ENCODE peak calls at places on chromosomes 12 and 14, in four cellular contexts. Q is fibroblast of lung, S is endothelial cell of umbilical vein, M is GM12878. X is an unnamed sample.

GRCh38 chr14:93716410-93717221 is 71.7 kb downstream of the PRIMA1 start:
- DNase-seq in Q (no peak), S (no peak), M (no peak), X (no peak)

GRCh38 chr12:4252595-4252994 is 21.0 kb upstream of the CCND2 start:
- DNase-seq in Q (no peak), S (no peak), M (no peak), X (no peak)

GRCh38 chr12:6938353-6939186 is 5.0 kb upstream of the RNU7-1 start:
- DNase-seq in Q (no peak), S (no peak), M (no peak), X (no peak)

GRCh38 chr12:55019784-55020183 is at the start of gene NEUROD4:
- DNase-seq in Q (peak), S (peak), M (no peak), X (no peak)

GRCh38 chr14:31763041-31763440 is 201.8 kb downstream of the NUBPL start:
- DNase-seq in Q (no peak), S (no peak), M (no peak), X (no peak)

GRCh38 chr12:51071663-51072062 is 11.7 kb downstream of the CSRNP2 start:
- DNase-seq in Q (no peak), S (peak), M (no peak), X (no peak)

GRCh38 chr14:61098711-61099110 is 117.7 kb downstream of the SLC38A6 start:
- DNase-seq in Q (no peak), S (peak), M (no peak), X (no peak)

GRCh38 chr14:33493329-33493728 is 457.5 kb downstream of the EGLN3 start:
- DNase-seq in Q (no peak), S (no peak), M (no peak), X (no peak)

GRCh38 chr12:123942911-123943648 is 29.6 kb downstream of the CCDC92 start:
- DNase-seq in Q (peak), S (no peak), M (no peak), X (no peak)

GRCh38 chr12:2562400-2562799 is 232.4 kb upstream of the FKBP4 start:
- DNase-seq in Q (no peak), S (no peak), M (no peak), X (no peak)

GRCh38 chr12:89949457-89950195 is 241.0 kb upstream of the ATP2B1 start:
- DNase-seq in Q (peak), S (peak), M (peak), X (peak)

GRCh38 chr12:13817131-13817530 is 164.3 kb downstream of the GRIN2B start:
- DNase-seq in Q (no peak), S (no peak), M (no peak), X (no peak)

GRCh38 chr12:2008677-2009076 is 4.4 kb upstream of the DCP1B start:
- DNase-seq in Q (peak), S (no peak), M (no peak), X (no peak)

GRCh38 chr12:13204428-13204827 is 7.9 kb downstream of the EMP1 start:
- DNase-seq in Q (peak), S (peak), M (no peak), X (no peak)

GRCh38 chr14:99574099-99574880 is 29.7 kb downstream of the CCDC85C start:
- DNase-seq in Q (peak), S (no peak), M (no peak), X (no peak)

DNA sequence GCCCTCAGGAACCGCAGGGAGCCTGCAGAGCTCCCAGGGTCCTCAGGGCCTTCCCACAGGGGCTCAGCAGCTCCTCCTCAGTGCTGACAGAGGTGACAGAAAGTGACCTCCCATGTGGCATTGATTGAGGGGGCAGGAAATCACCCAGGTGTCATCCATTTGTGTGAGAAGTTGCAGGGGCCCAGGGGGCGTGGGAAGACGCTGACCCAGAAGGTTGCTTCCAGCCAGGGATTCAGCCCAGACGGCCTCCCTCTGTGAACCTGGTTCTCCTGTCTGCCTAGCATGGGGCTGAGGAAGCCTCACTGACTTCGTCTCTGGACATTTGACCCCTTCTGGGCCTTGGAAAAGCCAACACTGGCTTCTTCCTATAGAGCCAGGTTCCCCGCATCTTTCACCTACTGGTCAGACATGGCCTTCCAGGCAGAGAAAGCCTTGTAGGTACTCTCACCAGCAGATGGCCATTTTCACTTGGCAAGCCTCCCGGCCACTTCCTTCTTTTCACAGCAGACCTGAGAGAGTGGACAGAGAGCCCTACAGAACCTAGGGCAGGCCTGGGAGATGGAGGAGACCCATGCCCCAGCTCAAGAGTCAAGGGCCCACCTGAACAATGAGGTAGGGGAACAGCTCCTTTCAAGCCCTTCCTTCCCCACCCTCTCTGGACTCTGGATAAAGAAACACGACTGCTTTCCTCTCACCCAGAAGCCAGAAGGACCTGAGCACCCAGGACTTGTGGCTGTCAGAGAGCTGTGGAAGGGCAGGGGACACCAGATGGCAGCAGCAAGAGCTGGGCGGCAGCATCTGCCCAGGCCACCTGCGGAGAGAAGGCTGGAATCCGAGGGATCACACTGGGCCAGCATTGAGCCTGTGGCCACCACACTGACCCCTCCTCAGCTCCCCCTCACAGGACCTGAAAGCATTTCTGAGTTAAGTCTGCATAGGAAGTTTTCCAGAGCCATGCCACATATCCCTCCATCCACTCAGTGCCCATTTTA is 377.8 kb downstream of the DPF3 start:
- DNase-seq in Q (peak), S (peak), M (no peak), X (no peak)
- TF ChIP-seq CTCF in Q (no peak), S (peak), M (no peak), X (no peak)

DNA sequence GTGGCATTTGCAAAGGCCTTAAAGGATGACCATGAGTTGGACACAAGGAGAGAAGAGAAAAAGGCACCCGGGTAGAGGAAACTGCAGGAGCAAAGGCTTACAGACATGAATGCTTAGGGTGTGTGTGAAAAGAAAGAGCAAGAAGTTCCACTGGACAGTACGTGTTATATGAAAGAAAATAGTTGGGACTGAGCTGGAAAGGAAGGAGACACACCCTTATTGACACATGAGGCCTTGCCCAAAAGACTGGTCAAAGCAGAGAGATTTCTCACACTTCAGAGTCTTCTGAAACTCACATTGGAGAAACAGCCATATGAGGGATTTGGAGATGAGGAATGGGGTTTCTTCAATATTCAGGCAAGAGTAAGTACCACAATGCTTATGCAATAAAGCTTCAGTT is 56.0 kb downstream of the TTC9 start:
- DNase-seq in Q (no peak), S (no peak), M (no peak), X (no peak)
- H3K4me3 ChIP-seq in Q (no peak), S (no peak), M (no peak), X (no peak)

DNA sequence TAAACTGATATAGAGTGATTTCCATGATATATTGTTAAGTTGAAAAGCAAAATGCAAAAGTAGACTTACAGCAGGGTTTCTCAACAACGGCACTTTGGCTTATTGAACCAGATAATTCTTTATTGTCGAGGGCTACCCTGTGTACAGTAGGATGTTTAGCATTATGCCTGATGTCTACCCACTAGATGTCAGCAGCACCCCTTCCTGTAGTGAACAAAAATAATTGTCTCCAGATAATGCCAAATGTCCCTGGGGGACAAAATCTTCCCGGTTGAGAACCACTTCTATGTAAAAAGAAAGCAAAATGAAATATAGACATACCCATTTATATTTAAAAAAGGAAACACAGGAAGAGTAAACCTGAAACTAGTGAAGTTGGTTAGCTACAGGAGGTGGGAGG is 32.4 kb downstream of the ABCD2 start:
- DNase-seq in Q (no peak), S (no peak), M (no peak), X (peak)
- TF ChIP-seq CTCF in Q (peak), S (no peak), M (peak), X (peak)

GRCh38 chr12:76747245-76747644 is 16.7 kb upstream of the ZDHHC17 start:
- DNase-seq in Q (no peak), S (no peak), M (no peak), X (no peak)
- H3K4me3 ChIP-seq in Q (no peak), S (no peak), M (no peak), X (no peak)

DNA sequence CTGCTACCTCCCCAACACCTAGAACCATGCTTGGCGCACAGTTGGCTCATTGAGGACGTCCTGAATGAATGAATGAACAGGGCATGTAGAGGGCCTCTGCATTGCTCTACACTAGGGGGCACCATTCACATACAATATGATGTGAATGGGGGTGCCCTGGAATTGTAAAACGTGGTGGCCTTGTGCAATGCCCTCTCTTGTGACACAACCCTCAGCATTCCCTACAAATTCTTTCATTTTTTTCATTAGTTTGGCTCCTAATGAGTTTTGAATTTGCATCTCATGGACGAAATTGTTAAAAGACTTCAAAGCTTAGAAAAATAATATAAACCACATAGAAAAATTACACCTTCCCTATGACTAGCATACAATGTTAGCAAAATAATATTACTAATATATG is 2.3 kb upstream of the DIO2 start:
- DNase-seq in Q (peak), S (peak), M (no peak), X (peak)
- TF ChIP-seq CTCF in Q (peak), S (peak), M (peak), X (peak)

GRCh38 chr12:43098766-43099550 is 453.0 kb downstream of the ADAMTS20 start:
- DNase-seq in Q (peak), S (peak), M (no peak), X (no peak)

GRCh38 chr12:43098078-43098477 is 453.9 kb downstream of the ADAMTS20 start:
- DNase-seq in Q (no peak), S (no peak), M (no peak), X (no peak)

GRCh38 chr12:43100231-43100630 is 451.8 kb downstream of the ADAMTS20 start:
- DNase-seq in Q (no peak), S (no peak), M (no peak), X (no peak)

GRCh38 chr12:43102506-43103269 is 449.3 kb downstream of the ADAMTS20 start:
- DNase-seq in Q (peak), S (no peak), M (no peak), X (no peak)

GRCh38 chr12:43099691-43100163 is 452.3 kb downstream of the ADAMTS20 start:
- DNase-seq in Q (peak), S (no peak), M (no peak), X (no peak)
- H3K4me3 ChIP-seq in Q (no peak), S (no peak), M (no peak), X (no peak)

GRCh38 chr12:62631531-62632520 is 165.2 kb downstream of the MON2 start:
- DNase-seq in Q (peak), S (peak), M (no peak), X (no peak)
- TF ChIP-seq CTCF in Q (no peak), S (peak), M (peak), X (peak)

X was measured in GM12864.